ENCODE peak calls at places on chromosomes 12 and 14, in eight cellular contexts. One of them, this sample, is unnamed.

GRCh38 chr12:131457331-131458047 is 253.4 kb upstream of the SFSWAP start:
- DNase-seq in brain microvascular endothelial cell: no peak
- DNase-seq in mammary epithelial cell: no peak
- DNase-seq in astrocyte: no peak
- DNase-seq in NB4: no peak
- DNase-seq in cardiac muscle cell: no peak
- DNase-seq in left lung: no peak
- DNase-seq in heart left ventricle: no peak
- DNase-seq in this sample: no peak

GRCh38 chr12:25979563-25979962 is 21.1 kb downstream of the RASSF8 start:
- DNase-seq in brain microvascular endothelial cell: no peak
- DNase-seq in mammary epithelial cell: peak
- DNase-seq in astrocyte: no peak
- DNase-seq in NB4: no peak
- DNase-seq in cardiac muscle cell: no peak
- DNase-seq in left lung: no peak
- DNase-seq in heart left ventricle: no peak
- DNase-seq in this sample: no peak

GRCh38 chr12:120361506-120362208 is 7.3 kb downstream of the MSI1 start:
- DNase-seq in brain microvascular endothelial cell: peak
- DNase-seq in mammary epithelial cell: no peak
- DNase-seq in astrocyte: peak
- DNase-seq in NB4: no peak
- DNase-seq in cardiac muscle cell: peak
- DNase-seq in left lung: peak
- DNase-seq in heart left ventricle: peak
- DNase-seq in this sample: no peak

GRCh38 chr14:64891839-64892375 is 12.2 kb upstream of the SPTB start:
- DNase-seq in brain microvascular endothelial cell: peak
- DNase-seq in mammary epithelial cell: peak
- DNase-seq in astrocyte: peak
- DNase-seq in NB4: peak
- DNase-seq in cardiac muscle cell: peak
- DNase-seq in left lung: no peak
- DNase-seq in heart left ventricle: peak
- DNase-seq in this sample: no peak

GRCh38 chr12:131345521-131346436 is 365.1 kb upstream of the SFSWAP start:
- DNase-seq in brain microvascular endothelial cell: no peak
- DNase-seq in mammary epithelial cell: no peak
- DNase-seq in astrocyte: no peak
- DNase-seq in NB4: peak
- DNase-seq in cardiac muscle cell: no peak
- DNase-seq in left lung: no peak
- DNase-seq in heart left ventricle: no peak
- DNase-seq in this sample: no peak

GRCh38 chr12:59834659-59835474 is 239.0 kb downstream of the SLC16A7 start:
- DNase-seq in brain microvascular endothelial cell: peak
- DNase-seq in mammary epithelial cell: no peak
- DNase-seq in astrocyte: peak
- DNase-seq in NB4: peak
- DNase-seq in cardiac muscle cell: peak
- DNase-seq in left lung: no peak
- DNase-seq in heart left ventricle: no peak
- DNase-seq in this sample: no peak

GRCh38 chr12:4228122-4228580 is 45.4 kb upstream of the CCND2 start:
- DNase-seq in brain microvascular endothelial cell: no peak
- DNase-seq in mammary epithelial cell: no peak
- DNase-seq in astrocyte: no peak
- DNase-seq in NB4: no peak
- DNase-seq in cardiac muscle cell: no peak
- DNase-seq in left lung: no peak
- DNase-seq in heart left ventricle: no peak
- DNase-seq in this sample: no peak

GRCh38 chr14:87102979-87103378 is 890.0 kb downstream of the GALC start:
- DNase-seq in brain microvascular endothelial cell: no peak
- DNase-seq in mammary epithelial cell: no peak
- DNase-seq in astrocyte: peak
- DNase-seq in NB4: no peak
- DNase-seq in cardiac muscle cell: no peak
- DNase-seq in left lung: no peak
- DNase-seq in heart left ventricle: no peak
- DNase-seq in this sample: no peak

GRCh38 chr12:68067762-68068376 is 78.6 kb downstream of the IFNG-AS1 start:
- DNase-seq in brain microvascular endothelial cell: no peak
- DNase-seq in mammary epithelial cell: no peak
- DNase-seq in astrocyte: no peak
- DNase-seq in NB4: peak
- DNase-seq in cardiac muscle cell: no peak
- DNase-seq in left lung: no peak
- DNase-seq in heart left ventricle: no peak
- DNase-seq in this sample: no peak
- TF ChIP-seq CTCF in brain microvascular endothelial cell: peak
- TF ChIP-seq CTCF in mammary epithelial cell: peak
- TF ChIP-seq CTCF in astrocyte: peak
- TF ChIP-seq CTCF in NB4: peak
- TF ChIP-seq CTCF in cardiac muscle cell: peak
- TF ChIP-seq CTCF in left lung: no peak
- TF ChIP-seq CTCF in heart left ventricle: no peak
- TF ChIP-seq CTCF in this sample: no peak

GRCh38 chr14:68935761-68936209 is 43.3 kb downstream of the ACTN1 start:
- DNase-seq in brain microvascular endothelial cell: no peak
- DNase-seq in mammary epithelial cell: peak
- DNase-seq in astrocyte: peak
- DNase-seq in NB4: no peak
- DNase-seq in cardiac muscle cell: no peak
- DNase-seq in left lung: no peak
- DNase-seq in heart left ventricle: peak
- DNase-seq in this sample: peak

GRCh38 chr14:68937790-68938514 is 41.1 kb downstream of the ACTN1 start:
- DNase-seq in brain microvascular endothelial cell: no peak
- DNase-seq in mammary epithelial cell: peak
- DNase-seq in astrocyte: no peak
- DNase-seq in NB4: no peak
- DNase-seq in cardiac muscle cell: peak
- DNase-seq in left lung: no peak
- DNase-seq in heart left ventricle: peak
- DNase-seq in this sample: peak

GRCh38 chr14:68936476-68936875 is 42.6 kb downstream of the ACTN1 start:
- DNase-seq in brain microvascular endothelial cell: no peak
- DNase-seq in mammary epithelial cell: no peak
- DNase-seq in astrocyte: no peak
- DNase-seq in NB4: no peak
- DNase-seq in cardiac muscle cell: no peak
- DNase-seq in left lung: no peak
- DNase-seq in heart left ventricle: no peak
- DNase-seq in this sample: no peak

GRCh38 chr14:68938515-68939423 is 40.3 kb downstream of the ACTN1 start:
- DNase-seq in brain microvascular endothelial cell: no peak
- DNase-seq in mammary epithelial cell: no peak
- DNase-seq in astrocyte: no peak
- DNase-seq in NB4: no peak
- DNase-seq in cardiac muscle cell: no peak
- DNase-seq in left lung: no peak
- DNase-seq in heart left ventricle: peak
- DNase-seq in this sample: peak

GRCh38 chr14:68936980-68937379 is 42.1 kb downstream of the ACTN1 start:
- DNase-seq in brain microvascular endothelial cell: no peak
- DNase-seq in mammary epithelial cell: no peak
- DNase-seq in astrocyte: no peak
- DNase-seq in NB4: no peak
- DNase-seq in cardiac muscle cell: no peak
- DNase-seq in left lung: no peak
- DNase-seq in heart left ventricle: no peak
- DNase-seq in this sample: no peak
- H3K4me3 ChIP-seq in brain microvascular endothelial cell: no peak
- H3K4me3 ChIP-seq in mammary epithelial cell: no peak
- H3K4me3 ChIP-seq in astrocyte: no peak
- H3K4me3 ChIP-seq in NB4: no peak
- H3K4me3 ChIP-seq in cardiac muscle cell: no peak
- H3K4me3 ChIP-seq in left lung: no peak
- H3K4me3 ChIP-seq in heart left ventricle: no peak
- H3K4me3 ChIP-seq in this sample: peak

DNA sequence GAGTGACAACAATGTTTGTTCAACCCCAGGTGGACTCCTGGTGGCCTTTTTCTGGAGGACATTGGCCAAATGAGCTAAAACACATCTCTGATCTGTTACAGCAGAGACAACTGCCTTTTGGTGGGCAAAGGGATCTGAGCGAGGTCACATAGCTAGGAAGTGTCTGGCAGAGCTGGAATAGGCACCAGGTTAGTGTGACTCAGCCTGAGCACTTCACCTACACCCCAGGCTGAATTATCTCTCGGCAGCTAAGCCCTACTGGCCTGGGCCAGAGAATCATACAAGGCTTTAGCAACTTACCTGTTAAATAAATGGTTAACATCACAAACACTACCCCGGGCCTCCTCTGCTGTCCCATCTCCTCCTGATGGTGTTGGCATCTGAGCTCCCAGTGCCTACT is 50.2 kb upstream of the HSPB8 start:
- DNase-seq in brain microvascular endothelial cell: no peak
- DNase-seq in mammary epithelial cell: no peak
- DNase-seq in astrocyte: no peak
- DNase-seq in NB4: no peak
- DNase-seq in cardiac muscle cell: no peak
- DNase-seq in left lung: no peak
- DNase-seq in heart left ventricle: no peak
- DNase-seq in this sample: no peak
- TF ChIP-seq CTCF in brain microvascular endothelial cell: no peak
- TF ChIP-seq CTCF in mammary epithelial cell: no peak
- TF ChIP-seq CTCF in astrocyte: no peak
- TF ChIP-seq CTCF in NB4: no peak
- TF ChIP-seq CTCF in cardiac muscle cell: no peak
- TF ChIP-seq CTCF in left lung: no peak
- TF ChIP-seq CTCF in heart left ventricle: no peak
- TF ChIP-seq CTCF in this sample: no peak

DNA sequence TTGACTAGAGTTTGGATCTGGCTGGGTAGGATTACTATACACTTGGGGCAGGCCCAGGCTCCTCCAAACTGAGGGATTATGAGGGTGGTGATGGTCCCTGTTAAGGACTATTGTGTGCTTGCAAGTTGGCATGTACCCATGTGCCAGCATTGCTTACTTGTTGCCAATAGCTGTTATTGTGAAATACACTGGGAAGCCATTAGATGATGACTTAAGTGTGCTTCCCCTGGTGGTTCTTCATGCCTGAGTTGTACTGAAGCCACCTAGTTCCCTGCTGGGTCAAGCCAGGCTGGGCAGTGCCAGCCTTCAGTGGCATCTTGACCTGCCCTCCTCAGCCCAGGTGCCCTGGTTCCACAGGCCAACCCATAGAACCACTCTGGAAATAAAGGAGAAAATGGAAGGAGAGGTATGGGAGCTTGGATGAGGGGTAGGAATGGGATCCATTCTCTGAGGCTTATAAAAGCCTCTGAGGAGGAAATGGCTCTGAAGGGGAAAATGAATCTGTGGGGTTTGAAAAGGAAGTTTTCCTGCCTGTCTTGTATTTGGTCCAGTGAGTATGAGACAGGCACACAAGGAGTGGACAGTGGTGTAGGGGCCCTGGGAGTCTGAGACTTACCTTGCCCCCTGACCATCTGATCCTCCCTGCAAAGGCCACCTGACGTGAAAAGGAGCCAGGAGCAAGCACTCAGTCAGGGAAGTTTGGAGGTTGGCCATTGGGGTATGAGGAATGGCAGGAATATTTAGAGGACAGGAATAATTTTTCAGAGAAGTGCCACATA is 724 bp downstream of the LTB4R start:
- DNase-seq in brain microvascular endothelial cell: no peak
- DNase-seq in mammary epithelial cell: no peak
- DNase-seq in astrocyte: no peak
- DNase-seq in NB4: peak
- DNase-seq in cardiac muscle cell: no peak
- DNase-seq in left lung: no peak
- DNase-seq in heart left ventricle: no peak
- DNase-seq in this sample: no peak
- H3K4me3 ChIP-seq in brain microvascular endothelial cell: no peak
- H3K4me3 ChIP-seq in mammary epithelial cell: no peak
- H3K4me3 ChIP-seq in astrocyte: no peak
- H3K4me3 ChIP-seq in NB4: peak
- H3K4me3 ChIP-seq in cardiac muscle cell: no peak
- H3K4me3 ChIP-seq in left lung: no peak
- H3K4me3 ChIP-seq in heart left ventricle: no peak
- H3K4me3 ChIP-seq in this sample: peak

DNA sequence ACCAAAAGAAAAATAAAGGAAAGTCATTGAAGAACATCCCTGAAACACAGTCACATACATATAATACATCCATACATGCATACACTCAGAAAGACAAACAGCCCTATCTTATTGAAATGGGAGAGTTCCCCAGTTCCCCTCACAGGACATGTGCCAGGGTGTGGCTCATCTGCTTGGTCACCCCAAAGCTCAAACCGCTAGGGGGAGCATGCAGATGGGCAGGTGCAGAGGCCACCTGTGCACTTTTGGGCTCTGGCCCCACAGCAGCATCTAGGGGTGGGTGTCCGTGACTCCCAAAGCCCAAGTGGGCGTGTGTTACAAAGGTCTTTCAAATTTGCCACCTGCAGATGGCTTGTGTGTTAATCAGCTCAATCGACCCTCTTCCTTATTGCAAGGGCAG is 75.2 kb downstream of the CMAS start:
- DNase-seq in brain microvascular endothelial cell: no peak
- DNase-seq in mammary epithelial cell: no peak
- DNase-seq in astrocyte: no peak
- DNase-seq in NB4: peak
- DNase-seq in cardiac muscle cell: no peak
- DNase-seq in left lung: no peak
- DNase-seq in heart left ventricle: no peak
- DNase-seq in this sample: peak
- TF ChIP-seq CTCF in brain microvascular endothelial cell: peak
- TF ChIP-seq CTCF in mammary epithelial cell: peak
- TF ChIP-seq CTCF in astrocyte: no peak
- TF ChIP-seq CTCF in NB4: peak
- TF ChIP-seq CTCF in cardiac muscle cell: no peak
- TF ChIP-seq CTCF in left lung: peak
- TF ChIP-seq CTCF in heart left ventricle: no peak
- TF ChIP-seq CTCF in this sample: peak

GRCh38 chr14:92792885-92793284 is 1.2 kb upstream of the GOLGA5 start:
- DNase-seq in brain microvascular endothelial cell: no peak
- DNase-seq in mammary epithelial cell: no peak
- DNase-seq in astrocyte: no peak
- DNase-seq in NB4: peak
- DNase-seq in cardiac muscle cell: no peak
- DNase-seq in left lung: no peak
- DNase-seq in heart left ventricle: no peak
- DNase-seq in this sample: no peak
- H3K4me3 ChIP-seq in brain microvascular endothelial cell: no peak
- H3K4me3 ChIP-seq in mammary epithelial cell: no peak
- H3K4me3 ChIP-seq in astrocyte: no peak
- H3K4me3 ChIP-seq in NB4: no peak
- H3K4me3 ChIP-seq in cardiac muscle cell: no peak
- H3K4me3 ChIP-seq in left lung: no peak
- H3K4me3 ChIP-seq in heart left ventricle: no peak
- H3K4me3 ChIP-seq in this sample: no peak